ENCODE peak calls at places on chromosomes 7 and 10, in five cellular contexts. One of them, this sample, is unnamed.

GRCh38 chr10:14674376-14675050 is 100.2 kb downstream of the FAM107B start:
- DNase-seq in astrocyte: no peak
- DNase-seq in IMR-90: no peak
- DNase-seq in neural progenitor cell: no peak
- DNase-seq in fibroblast of lung: no peak
- DNase-seq in this sample: no peak

GRCh38 chr10:12406764-12407400 is 57.5 kb downstream of the CAMK1D start:
- DNase-seq in astrocyte: no peak
- DNase-seq in IMR-90: no peak
- DNase-seq in neural progenitor cell: no peak
- DNase-seq in fibroblast of lung: no peak
- DNase-seq in this sample: no peak

GRCh38 chr7:99070361-99070760 is 73.5 kb downstream of the SMURF1 start:
- DNase-seq in astrocyte: no peak
- DNase-seq in IMR-90: no peak
- DNase-seq in fibroblast of lung: no peak
- DNase-seq in neural progenitor cell: no peak
- DNase-seq in this sample: no peak

GRCh38 chr7:106110238-106110560 is 1.9 kb downstream of the SYPL1 start:
- DNase-seq in neural progenitor cell: no peak
- DNase-seq in IMR-90: no peak
- DNase-seq in astrocyte: no peak
- DNase-seq in fibroblast of lung: no peak
- DNase-seq in this sample: peak

GRCh38 chr10:121702351-121703320 is 104.4 kb upstream of the FGFR2 start:
- DNase-seq in IMR-90: peak
- DNase-seq in astrocyte: peak
- DNase-seq in neural progenitor cell: no peak
- DNase-seq in fibroblast of lung: peak
- DNase-seq in this sample: no peak

GRCh38 chr10:20233423-20233822 is 417.2 kb downstream of the PLXDC2 start:
- DNase-seq in astrocyte: no peak
- DNase-seq in IMR-90: no peak
- DNase-seq in fibroblast of lung: no peak
- DNase-seq in neural progenitor cell: peak
- DNase-seq in this sample: no peak

GRCh38 chr7:42691030-42691639 is 220.7 kb downstream of the C7orf25 start:
- DNase-seq in IMR-90: peak
- DNase-seq in fibroblast of lung: peak
- DNase-seq in astrocyte: peak
- DNase-seq in neural progenitor cell: peak
- DNase-seq in this sample: peak

GRCh38 chr7:130292682-130293257 is at the start of gene CPA4:
- DNase-seq in fibroblast of lung: peak
- DNase-seq in neural progenitor cell: no peak
- DNase-seq in astrocyte: peak
- DNase-seq in IMR-90: peak
- DNase-seq in this sample: no peak

GRCh38 chr10:1687606-1688005 is 49.7 kb downstream of the ADARB2 start:
- DNase-seq in IMR-90: no peak
- DNase-seq in astrocyte: no peak
- DNase-seq in fibroblast of lung: no peak
- DNase-seq in neural progenitor cell: no peak
- DNase-seq in this sample: no peak

GRCh38 chr7:155297517-155298287 is at the start of gene INSIG1:
- DNase-seq in astrocyte: peak
- DNase-seq in neural progenitor cell: peak
- DNase-seq in fibroblast of lung: peak
- DNase-seq in IMR-90: peak
- DNase-seq in this sample: peak

DNA sequence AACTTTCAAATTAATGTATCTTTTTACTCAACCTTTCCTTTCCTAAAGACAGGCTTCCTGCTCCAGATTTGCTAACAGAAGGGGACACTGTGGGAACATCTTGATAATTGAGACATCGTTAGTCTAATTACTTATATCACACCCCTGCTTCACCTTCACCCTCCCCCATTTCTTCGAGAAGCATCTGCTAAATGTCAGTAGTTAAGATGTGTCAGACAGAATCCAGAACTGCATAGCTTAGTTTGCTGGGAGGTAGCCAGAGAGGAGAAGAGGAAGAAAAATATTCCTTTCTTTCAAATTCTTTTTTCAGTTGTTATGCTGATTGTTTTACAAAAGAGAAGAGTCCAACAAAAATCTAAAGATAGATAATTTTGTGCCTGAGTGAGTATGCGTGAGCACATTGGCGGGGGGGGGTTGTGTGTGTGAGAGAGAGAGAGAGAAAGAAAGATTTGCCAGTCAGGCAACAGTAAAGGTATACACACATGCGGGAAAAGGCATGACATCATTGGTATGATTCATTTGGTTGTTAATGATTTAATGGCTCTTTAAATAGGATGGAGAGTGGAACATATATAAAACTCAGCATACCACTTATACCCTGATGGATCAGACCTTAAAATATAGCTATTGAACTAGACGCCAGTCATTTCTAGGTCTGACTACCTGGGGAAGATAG is 192.3 kb downstream of the PTN start:
- DNase-seq in neural progenitor cell: no peak
- DNase-seq in IMR-90: peak
- DNase-seq in fibroblast of lung: peak
- DNase-seq in astrocyte: peak
- DNase-seq in this sample: no peak
- H2AFZ ChIP-seq in neural progenitor cell: no peak
- H2AFZ ChIP-seq in IMR-90: no peak
- H2AFZ ChIP-seq in fibroblast of lung: no peak
- H2AFZ ChIP-seq in astrocyte: no peak
- H2AFZ ChIP-seq in this sample: no peak

GRCh38 chr7:124667312-124667711 is 98.3 kb downstream of the GPR37 start:
- DNase-seq in fibroblast of lung: peak
- DNase-seq in IMR-90: peak
- DNase-seq in astrocyte: peak
- DNase-seq in neural progenitor cell: no peak
- DNase-seq in this sample: no peak
- TF ChIP-seq CTCF in fibroblast of lung: no peak
- TF ChIP-seq CTCF in IMR-90: no peak
- TF ChIP-seq CTCF in astrocyte: no peak
- TF ChIP-seq CTCF in neural progenitor cell: no peak
- TF ChIP-seq CTCF in this sample: no peak

GRCh38 chr10:87761153-87761552 is 56.9 kb downstream of the ATAD1 start:
- DNase-seq in fibroblast of lung: no peak
- DNase-seq in IMR-90: no peak
- DNase-seq in neural progenitor cell: no peak
- DNase-seq in astrocyte: no peak
- DNase-seq in this sample: no peak
- H2AFZ ChIP-seq in fibroblast of lung: no peak
- H2AFZ ChIP-seq in IMR-90: no peak
- H2AFZ ChIP-seq in neural progenitor cell: no peak
- H2AFZ ChIP-seq in astrocyte: no peak
- H2AFZ ChIP-seq in this sample: no peak

DNA sequence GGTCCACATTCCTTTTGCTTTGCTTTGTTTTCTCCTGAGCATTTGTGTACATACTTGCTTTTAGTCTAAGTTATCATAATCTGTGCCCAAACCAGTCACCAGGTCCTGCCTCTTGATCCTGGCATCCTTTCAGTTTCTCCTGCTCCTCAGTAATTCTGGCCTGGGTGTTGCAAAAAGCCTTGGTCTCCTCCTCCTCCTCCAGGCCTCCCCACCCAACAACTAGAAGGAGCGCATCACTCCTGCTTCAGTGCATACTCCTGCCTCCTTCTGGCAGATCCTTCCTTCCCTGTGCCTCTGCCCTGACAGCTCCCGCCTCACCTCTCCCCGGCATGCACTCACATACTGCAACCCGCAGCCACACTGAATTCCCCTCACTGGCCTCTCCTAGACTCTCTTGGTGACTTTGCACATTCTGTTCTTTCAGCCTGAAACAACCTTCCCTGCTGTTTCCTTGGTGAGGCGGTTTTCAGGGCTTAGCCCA is 2.3 kb downstream of the DENND2A start:
- DNase-seq in IMR-90: peak
- DNase-seq in neural progenitor cell: peak
- DNase-seq in astrocyte: peak
- DNase-seq in fibroblast of lung: peak
- DNase-seq in this sample: no peak
- TF ChIP-seq CTCF in IMR-90: peak
- TF ChIP-seq CTCF in neural progenitor cell: peak
- TF ChIP-seq CTCF in astrocyte: no peak
- TF ChIP-seq CTCF in fibroblast of lung: peak
- TF ChIP-seq CTCF in this sample: no peak

DNA sequence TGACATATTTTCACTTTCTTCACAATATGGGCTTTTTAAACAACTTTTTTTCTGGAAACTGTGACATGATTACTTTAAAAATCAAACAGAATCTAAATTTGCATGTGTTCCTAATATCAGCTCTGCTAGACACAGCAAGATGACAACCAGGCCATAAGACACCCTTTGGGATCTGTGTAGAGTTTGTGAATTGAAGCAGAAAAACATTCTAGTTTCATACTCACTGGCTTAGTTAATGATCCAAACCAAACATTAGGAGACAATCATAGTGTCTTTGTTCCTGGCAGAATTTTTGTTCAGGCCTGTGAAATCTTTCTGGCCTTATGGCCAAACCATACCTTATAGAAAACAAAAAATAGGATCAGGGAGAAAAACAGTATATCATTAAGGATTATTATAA is 79.0 kb upstream of the PPP1R3C start:
- DNase-seq in IMR-90: no peak
- DNase-seq in fibroblast of lung: peak
- DNase-seq in astrocyte: no peak
- DNase-seq in neural progenitor cell: no peak
- DNase-seq in this sample: no peak
- H2AFZ ChIP-seq in IMR-90: peak
- H2AFZ ChIP-seq in fibroblast of lung: no peak
- H2AFZ ChIP-seq in astrocyte: no peak
- H2AFZ ChIP-seq in neural progenitor cell: peak
- H2AFZ ChIP-seq in this sample: no peak

GRCh38 chr10:25522946-25523608 is 348.3 kb downstream of the GPR158 start:
- DNase-seq in IMR-90: no peak
- DNase-seq in astrocyte: peak
- DNase-seq in fibroblast of lung: peak
- DNase-seq in neural progenitor cell: peak
- DNase-seq in this sample: no peak
- TF ChIP-seq CTCF in IMR-90: no peak
- TF ChIP-seq CTCF in astrocyte: peak
- TF ChIP-seq CTCF in fibroblast of lung: no peak
- TF ChIP-seq CTCF in neural progenitor cell: peak
- TF ChIP-seq CTCF in this sample: peak

DNA sequence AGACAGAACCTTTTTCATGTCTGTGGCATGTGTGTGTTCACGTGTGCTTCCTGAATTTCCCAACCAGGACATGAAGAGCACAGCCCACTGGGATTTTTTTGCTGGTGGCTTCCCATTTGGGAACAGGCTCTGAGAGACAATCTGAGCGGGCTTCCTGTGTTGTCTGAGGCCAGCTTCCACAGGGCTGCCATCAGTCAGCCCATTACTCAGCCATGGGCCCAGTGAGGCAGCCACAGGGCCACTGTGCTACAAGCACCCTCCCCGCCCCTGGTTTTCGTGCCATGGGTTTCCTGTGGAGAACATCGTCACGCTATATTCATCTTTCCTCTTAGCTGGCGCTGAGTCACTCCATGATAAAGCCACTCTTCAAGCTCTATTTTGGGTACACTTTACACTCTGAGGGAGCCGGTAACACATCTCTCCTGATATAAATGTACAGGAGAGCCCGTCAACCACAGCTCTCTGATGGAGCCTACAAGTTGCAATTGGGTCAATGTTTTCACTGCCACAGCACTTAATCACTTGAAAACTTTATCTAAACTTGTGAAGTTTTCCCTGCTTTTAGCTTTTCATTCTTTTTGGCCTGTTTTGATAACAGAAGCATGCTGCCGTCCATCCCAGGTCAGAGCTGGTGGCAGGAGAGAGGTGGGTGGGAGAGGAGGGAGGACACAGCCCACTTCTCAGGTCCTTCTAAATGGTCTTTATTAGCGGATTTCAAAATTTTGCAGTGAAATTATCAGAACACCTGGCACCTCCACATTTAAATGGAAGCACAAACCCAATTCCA is 96.9 kb downstream of the HIPK2 start:
- DNase-seq in neural progenitor cell: no peak
- DNase-seq in fibroblast of lung: peak
- DNase-seq in IMR-90: peak
- DNase-seq in astrocyte: peak
- DNase-seq in this sample: no peak
- H2AFZ ChIP-seq in neural progenitor cell: no peak
- H2AFZ ChIP-seq in fibroblast of lung: no peak
- H2AFZ ChIP-seq in IMR-90: no peak
- H2AFZ ChIP-seq in astrocyte: no peak
- H2AFZ ChIP-seq in this sample: no peak

GRCh38 chr10:132508497-132509443 is 28.8 kb upstream of the INPP5A start:
- DNase-seq in astrocyte: no peak
- DNase-seq in fibroblast of lung: no peak
- DNase-seq in IMR-90: no peak
- DNase-seq in neural progenitor cell: no peak
- DNase-seq in this sample: no peak
- TF ChIP-seq CTCF in astrocyte: no peak
- TF ChIP-seq CTCF in fibroblast of lung: no peak
- TF ChIP-seq CTCF in IMR-90: peak
- TF ChIP-seq CTCF in neural progenitor cell: no peak
- TF ChIP-seq CTCF in this sample: no peak

GRCh38 chr7:4144801-4145470 is 537.2 kb upstream of the FOXK1 start:
- DNase-seq in fibroblast of lung: peak
- DNase-seq in IMR-90: peak
- DNase-seq in neural progenitor cell: peak
- DNase-seq in astrocyte: peak
- DNase-seq in this sample: no peak
- H2AFZ ChIP-seq in fibroblast of lung: no peak
- H2AFZ ChIP-seq in IMR-90: no peak
- H2AFZ ChIP-seq in neural progenitor cell: peak
- H2AFZ ChIP-seq in astrocyte: peak
- H2AFZ ChIP-seq in this sample: no peak

DNA sequence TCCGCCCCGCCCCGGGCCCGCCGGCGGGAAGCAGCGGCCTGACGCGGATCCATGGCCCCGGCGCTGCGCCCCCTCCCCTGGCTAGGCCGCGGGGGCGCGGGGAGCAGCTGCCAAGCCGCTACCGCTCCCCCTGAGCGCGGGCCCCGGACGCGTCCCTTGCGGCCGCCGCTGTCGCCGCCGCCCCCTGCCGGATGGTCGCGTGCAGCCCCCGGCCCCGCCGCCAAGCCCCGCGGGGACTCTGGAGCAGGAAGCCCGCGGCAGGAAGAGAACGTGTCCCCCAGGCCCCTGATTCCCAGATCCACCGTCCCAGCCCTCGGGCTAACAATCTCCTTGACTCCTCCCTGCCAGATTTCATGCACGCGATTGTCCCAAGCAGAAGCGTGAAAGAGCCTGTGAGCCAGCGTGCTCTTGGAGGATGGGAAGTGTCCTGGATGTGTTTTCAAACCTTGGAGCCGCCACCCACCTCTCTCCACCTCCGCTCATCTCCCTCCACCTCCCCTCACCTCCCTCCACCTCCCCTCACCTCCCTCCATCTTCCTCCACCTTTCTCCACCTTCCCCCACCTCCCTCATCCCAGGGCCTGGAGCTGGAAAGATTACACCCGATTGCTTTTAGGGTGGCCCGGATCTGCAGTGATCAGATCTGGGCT is 419 bp upstream of the PRTFDC1 start:
- DNase-seq in astrocyte: peak
- DNase-seq in IMR-90: peak
- DNase-seq in neural progenitor cell: peak
- DNase-seq in fibroblast of lung: peak
- DNase-seq in this sample: no peak
- TF ChIP-seq CTCF in astrocyte: no peak
- TF ChIP-seq CTCF in IMR-90: peak
- TF ChIP-seq CTCF in neural progenitor cell: peak
- TF ChIP-seq CTCF in fibroblast of lung: no peak
- TF ChIP-seq CTCF in this sample: no peak

This sample was measured in OCI-LY7.